ENCODE peak calls at places on chromosomes 6 and 20, in five cellular contexts. M is HepG2, W is HCT116, X is GM12878, T is K562. P is an unnamed sample.

GRCh38 chr6:168711049-168711640 is 270.2 kb downstream of the SMOC2 start:
- DNase-seq in M (no peak), W (no peak), X (no peak), T (peak), P (peak)

GRCh38 chr6:154606457-154606856 is 96.0 kb upstream of the CNKSR3 start:
- DNase-seq in W (no peak), X (peak), T (peak), M (no peak), P (no peak)

GRCh38 chr20:5719861-5720401 is 30.3 kb upstream of the SHLD1 start:
- DNase-seq in X (no peak), T (peak), W (no peak), M (peak), P (no peak)

GRCh38 chr6:12288844-12289654 is 1.1 kb upstream of the EDN1 start:
- DNase-seq in W (peak), M (peak), X (peak), T (peak), P (peak)

GRCh38 chr6:151627689-151628444 is 134.1 kb downstream of the CCDC170 start:
- DNase-seq in M (peak), X (peak), W (peak), T (no peak), P (no peak)

GRCh38 chr20:48564997-48565396 is 262.8 kb downstream of the PREX1 start:
- DNase-seq in W (peak), X (no peak), M (no peak), T (peak), P (no peak)

GRCh38 chr6:116533233-116533957 is 12.1 kb downstream of the TRAPPC3L start:
- DNase-seq in T (peak), W (no peak), M (no peak), X (no peak), P (no peak)

GRCh38 chr6:36150283-36150682 is 20.0 kb downstream of the MAPK13 start:
- DNase-seq in W (no peak), T (no peak), X (no peak), M (no peak), P (no peak)

GRCh38 chr6:3644613-3645012 is 106.9 kb downstream of the PXDC1 start:
- DNase-seq in M (no peak), X (no peak), W (no peak), T (peak), P (no peak)

GRCh38 chr6:53041356-53041755 is 23.8 kb upstream of the FBXO9 start:
- DNase-seq in X (no peak), W (no peak), M (no peak), T (no peak), P (no peak)
- TF ChIP-seq ZBTB33 in X (no peak), W (no peak), M (no peak), T (no peak), P (no peak)

DNA sequence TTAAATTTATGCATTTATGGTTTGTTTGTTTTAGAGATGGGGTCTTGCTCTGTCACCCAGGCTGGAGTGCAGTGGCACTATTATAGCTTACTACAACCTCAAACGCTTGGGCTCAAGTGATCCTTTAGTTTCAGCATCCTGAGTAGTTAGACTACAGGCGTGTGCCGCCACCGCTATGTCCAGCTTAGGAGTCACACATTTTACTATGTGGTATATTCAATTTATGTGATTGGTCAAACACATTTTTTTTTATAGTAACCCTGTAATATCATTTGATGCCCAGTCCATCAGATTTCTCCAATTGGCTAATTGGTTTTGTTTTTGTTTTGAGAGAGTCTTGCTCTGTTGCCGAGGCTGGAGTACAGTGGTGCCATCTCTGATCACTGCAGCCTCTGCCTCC is 2.3 kb downstream of the DTD1 start:
- DNase-seq in M (no peak), W (no peak), T (no peak), X (no peak), P (no peak)
- TF ChIP-seq YY1 in M (no peak), W (no peak), T (no peak), X (no peak), P (no peak)

DNA sequence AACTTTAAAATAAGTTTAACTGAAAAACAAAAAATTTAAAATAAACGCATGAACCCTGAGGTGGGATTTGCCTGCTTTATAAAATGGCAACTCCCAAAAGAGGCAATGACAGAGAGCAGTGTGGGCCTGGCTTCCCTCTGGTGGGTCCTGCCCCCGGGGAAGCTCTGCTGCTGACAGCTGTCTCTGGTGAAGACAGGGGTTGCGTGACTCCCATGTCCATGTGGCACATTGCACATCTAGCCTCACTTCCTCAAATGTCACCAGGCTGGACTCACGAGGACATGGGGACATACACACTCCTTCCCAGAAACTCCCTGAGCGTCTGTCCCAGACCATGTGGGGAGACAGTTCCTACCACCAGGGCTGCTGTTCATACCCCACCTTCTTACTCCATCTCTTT is 66.2 kb downstream of the ABHD12 start:
- DNase-seq in T (no peak), M (no peak), W (no peak), X (no peak), P (no peak)
- TF ChIP-seq ZBTB33 in T (no peak), M (no peak), W (no peak), X (no peak), P (no peak)

GRCh38 chr20:53828673-53829085 is 235.0 kb upstream of the ZNF217 start:
- DNase-seq in T (peak), X (no peak), W (peak), M (no peak), P (no peak)
- TF ChIP-seq YY1 in T (no peak), X (no peak), W (no peak), M (no peak), P (no peak)

GRCh38 chr20:62808211-62808865 is 3.7 kb downstream of the OGFR start:
- DNase-seq in T (peak), W (no peak), M (peak), X (no peak), P (peak)
- TF ChIP-seq ZBTB33 in T (no peak), W (no peak), M (peak), X (no peak), P (no peak)

GRCh38 chr20:53001502-53002301 is 29.5 kb downstream of the TSHZ2 start:
- DNase-seq in M (no peak), X (peak), W (no peak), T (no peak), P (no peak)
- TF ChIP-seq YY1 in M (no peak), X (no peak), W (no peak), T (no peak), P (no peak)

GRCh38 chr20:44901972-44902371 is 7.9 kb upstream of the PABPC1L start:
- DNase-seq in T (no peak), W (no peak), X (no peak), M (no peak), P (no peak)
- TF ChIP-seq ZBTB33 in T (no peak), W (no peak), X (no peak), M (no peak), P (no peak)

GRCh38 chr20:36085686-36086267 is 68.8 kb upstream of the EPB41L1 start:
- DNase-seq in M (peak), W (peak), X (no peak), T (peak), P (no peak)
- TF ChIP-seq YY1 in M (no peak), W (peak), X (no peak), T (no peak), P (no peak)

GRCh38 chr6:166563805-166564204 is 22.7 kb downstream of the RAMACL start:
- DNase-seq in X (no peak), W (no peak), M (no peak), T (no peak), P (no peak)
- TF ChIP-seq ZBTB33 in X (no peak), W (no peak), M (no peak), T (no peak), P (no peak)

GRCh38 chr6:107493158-107494057 is 3.5 kb downstream of the SOBP start:
- DNase-seq in W (no peak), M (peak), T (no peak), X (no peak), P (no peak)
- TF ChIP-seq YY1 in W (no peak), M (peak), T (no peak), X (no peak), P (no peak)